ENCODE peak calls at places on chromosomes 4 and X, in four cellular contexts. A, L, I and V are unnamed samples.

GRCh38 chr4:47650584-47651130 is 165.6 kb downstream of the ATP10D start:
- DNase-seq in A (no peak), L (no peak), I (no peak), V (no peak)

GRCh38 chrX:132883358-132883908 is 75.0 kb downstream of the HS6ST2 start:
- DNase-seq in L (no peak), I (no peak), A (no peak), V (no peak)

GRCh38 chr4:40058121-40058520 is 1.5 kb downstream of the N4BP2 start:
- DNase-seq in I (no peak), A (no peak), L (no peak), V (peak; percentile 36)

GRCh38 chrX:21412883-21413282 is 38.7 kb downstream of the CNKSR2 start:
- DNase-seq in L (no peak), A (no peak), I (no peak), V (no peak)

GRCh38 chrX:97563531-97564133 is 679.9 kb downstream of the RPA4 start:
- DNase-seq in I (no peak), A (peak; percentile 66), L (no peak), V (no peak)

GRCh38 chrX:16828126-16828908 is 41.8 kb downstream of the RBBP7 start:
- DNase-seq in L (no peak), I (no peak), A (no peak), V (no peak)

GRCh38 chr4:165682621-165683020 is 190.4 kb upstream of the TLL1 start:
- DNase-seq in A (no peak), L (no peak), I (no peak), V (no peak)

GRCh38 chr4:95124906-95125504 is 367.2 kb downstream of the BMPR1B start:
- DNase-seq in A (no peak), L (peak; percentile 9), I (peak; percentile 28), V (peak; percentile 36)

GRCh38 chr4:165751882-165752281 is 121.2 kb upstream of the TLL1 start:
- DNase-seq in L (no peak), A (no peak), I (no peak), V (no peak)

GRCh38 chrX:356385-357034 is 30.2 kb downstream of the PPP2R3B start:
- DNase-seq in I (no peak), A (no peak), L (no peak), V (no peak)

GRCh38 chr4:157143365-157143764 is 67.4 kb downstream of the GLRB start:
- DNase-seq in I (no peak), L (no peak), A (no peak), V (no peak)

GRCh38 chr4:11724731-11725130 is 296.0 kb upstream of the HS3ST1 start:
- DNase-seq in I (no peak), L (no peak), A (no peak), V (no peak)

GRCh38 chr4:5887361-5888221 is 5.3 kb downstream of the CRMP1 start:
- DNase-seq in A (no peak), L (peak; percentile 19), I (peak; percentile 56), V (peak; percentile 84)

GRCh38 chrX:66680451-66680850 is 41.6 kb upstream of the EDA2R start:
- DNase-seq in L (no peak), A (no peak), I (no peak), V (no peak)

GRCh38 chr4:140755811-140756291 is 334 bp downstream of the TBC1D9 start:
- DNase-seq in I (peak; percentile 53), L (no peak), A (no peak), V (peak; percentile 81)

GRCh38 chr4:101853691-101854090 is 63.2 kb downstream of the BANK1 start:
- DNase-seq in A (no peak), I (no peak), L (no peak), V (no peak)

DNA sequence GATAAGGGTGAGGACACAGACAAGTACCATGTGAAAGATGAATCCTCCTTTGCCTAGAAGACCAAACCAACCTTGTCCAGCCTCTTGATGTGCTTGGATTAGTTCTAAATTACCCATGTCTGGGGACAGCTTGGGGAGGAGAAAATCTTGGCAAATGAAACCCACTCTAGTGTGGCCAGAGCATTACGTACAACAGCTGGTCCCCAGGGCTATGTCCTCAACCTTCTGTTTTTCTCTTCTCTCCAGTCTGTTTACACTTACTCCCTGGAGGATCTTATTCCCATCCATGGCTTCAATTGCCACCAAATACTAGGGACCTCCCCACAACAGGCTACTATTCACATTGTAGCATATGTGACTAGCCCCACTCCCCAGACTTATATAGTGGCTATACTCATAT is 384.5 kb downstream of the OPHN1 start:
- DNase-seq in A (no peak), I (no peak), L (no peak), V (no peak)
- TF ChIP-seq USF2 in A (no peak), I (no peak), L (no peak), V (no peak)

DNA sequence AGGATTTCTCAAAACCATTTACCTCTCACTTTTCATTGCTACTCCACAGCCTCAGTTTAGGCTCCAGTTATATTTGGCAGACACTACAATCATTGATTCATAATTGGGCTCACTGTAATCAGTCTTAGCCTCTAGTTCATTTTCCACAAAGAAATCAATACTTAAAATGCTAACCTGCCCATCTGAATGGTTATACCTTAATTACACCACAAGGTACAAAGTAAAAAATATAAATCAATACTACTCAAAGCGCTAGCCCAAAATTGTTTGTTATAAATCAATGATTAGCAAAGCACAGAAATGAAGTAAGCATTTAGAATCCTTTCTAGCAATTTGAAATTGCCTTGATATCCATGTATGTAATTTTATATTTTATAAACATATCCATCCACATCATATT is 222.6 kb upstream of the NDST3 start:
- DNase-seq in L (no peak), A (no peak), I (no peak), V (no peak)
- TF ChIP-seq USF1 in L (no peak), A (no peak), I (no peak), V (no peak)

GRCh38 chr4:184815046-184815877 is 10.5 kb downstream of the ACSL1 start:
- DNase-seq in I (no peak), A (peak; percentile 89), L (peak; percentile 44), V (peak; percentile 78)
- TF ChIP-seq USF2 in I (no peak), A (no peak), L (no peak), V (no peak)

GRCh38 chr4:22848332-22848731 is 155.6 kb downstream of the GBA3 start:
- DNase-seq in A (no peak), L (no peak), I (no peak), V (no peak)

DNA sequence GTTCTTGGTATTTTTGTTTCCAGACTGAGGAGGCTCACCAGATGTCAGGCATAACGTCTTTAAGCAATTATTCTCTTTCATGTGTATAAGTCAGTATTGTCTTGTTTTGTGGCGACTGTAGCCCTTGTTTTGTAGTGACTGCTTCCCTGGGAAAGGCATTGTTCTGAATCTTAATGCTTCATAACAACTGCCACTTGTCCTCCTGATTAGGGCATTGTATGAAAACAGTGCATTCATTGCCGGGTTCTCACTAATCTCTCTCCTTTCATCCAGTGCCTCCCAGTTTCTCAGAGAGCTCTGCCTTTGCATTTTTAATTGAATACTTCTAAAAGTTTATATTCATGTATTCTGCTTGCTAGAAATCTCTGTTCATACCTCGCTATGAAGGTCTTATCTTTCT is 149.6 kb downstream of the GBA3 start:
- DNase-seq in A (no peak), I (no peak), L (no peak), V (no peak)
- TF ChIP-seq USF1 in A (no peak), I (no peak), L (no peak), V (no peak)

GRCh38 chr4:74104145-74104544 is 5.2 kb upstream of the CXCL2 start:
- DNase-seq in I (no peak), L (no peak), A (no peak), V (no peak)
- TF ChIP-seq USF2 in I (no peak), L (no peak), A (no peak), V (no peak)

DNA sequence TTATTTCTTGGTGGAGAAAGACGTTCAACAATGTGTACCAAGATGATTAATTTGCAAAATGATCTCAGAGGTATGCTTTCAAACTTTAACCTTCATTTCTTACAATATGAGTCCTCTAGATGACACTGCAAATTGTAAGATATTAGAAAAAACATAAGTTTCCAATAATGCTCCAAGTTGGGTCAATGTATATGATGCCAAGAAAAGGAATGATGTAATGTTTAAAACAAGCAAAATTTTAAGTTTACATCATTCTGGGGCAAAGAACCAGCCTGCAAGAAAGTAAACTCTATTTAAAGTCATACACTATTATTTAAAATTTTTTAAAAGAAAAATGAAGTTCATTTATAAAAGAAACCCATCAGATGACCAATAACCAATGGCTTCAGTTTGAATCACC is 56.1 kb downstream of the PRSS12 start:
- DNase-seq in A (no peak), I (no peak), L (no peak), V (no peak)
- TF ChIP-seq USF1 in A (no peak), I (no peak), L (no peak), V (no peak)

GRCh38 chr4:4680243-4680642 is 138.4 kb upstream of the STX18 start:
- DNase-seq in A (no peak), L (no peak), I (no peak), V (no peak)

GRCh38 chr4:4685810-4686209 is 144.0 kb upstream of the STX18 start:
- DNase-seq in L (no peak), I (no peak), A (no peak), V (no peak)

GRCh38 chr4:4677825-4678522 is 136.1 kb upstream of the STX18 start:
- DNase-seq in A (no peak), L (peak; percentile 29), I (peak; percentile 61), V (peak; percentile 67)

GRCh38 chr4:4680758-4681157 is 138.9 kb upstream of the STX18 start:
- DNase-seq in L (no peak), A (no peak), I (no peak), V (no peak)

GRCh38 chr4:4681651-4682050 is 139.8 kb upstream of the STX18 start:
- DNase-seq in I (no peak), A (no peak), L (no peak), V (no peak)
- TF ChIP-seq USF2 in I (no peak), A (no peak), L (no peak), V (no peak)

GRCh38 chrX:68079961-68080360 is 353.3 kb downstream of the OPHN1 start:
- DNase-seq in A (no peak), I (no peak), L (no peak), V (no peak)

GRCh38 chrX:68083510-68083909 is 349.8 kb downstream of the OPHN1 start:
- DNase-seq in A (no peak), I (no peak), L (no peak), V (no peak)

GRCh38 chrX:68090266-68090665 is 343.0 kb downstream of the OPHN1 start:
- DNase-seq in I (no peak), A (no peak), L (no peak), V (no peak)

DNA sequence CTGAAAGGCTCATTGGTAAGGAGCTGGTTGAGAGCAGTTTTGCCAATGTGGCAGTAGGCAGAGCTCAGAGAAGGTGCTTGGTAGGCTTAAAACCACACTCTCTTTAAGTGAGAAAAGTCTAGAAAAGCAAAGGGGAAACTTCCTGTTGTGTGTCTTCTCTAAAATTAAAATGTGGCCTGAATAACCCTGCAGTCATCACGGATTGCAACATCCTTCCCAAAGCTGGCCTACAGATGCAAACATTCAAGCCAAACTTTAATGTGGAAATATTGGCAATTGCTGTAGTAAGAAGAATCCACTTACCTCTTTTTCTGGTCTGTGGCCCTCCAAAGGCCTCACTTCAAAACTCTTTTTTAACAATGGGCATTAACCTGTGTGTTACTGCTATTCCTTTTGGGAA is 348.5 kb downstream of the OPHN1 start:
- DNase-seq in L (no peak), A (no peak), I (no peak), V (no peak)
- TF ChIP-seq USF1 in L (no peak), A (no peak), I (no peak), V (no peak)

GRCh38 chr4:112526061-112526460 is 10.1 kb upstream of the NEUROG2 start:
- DNase-seq in A (no peak), I (no peak), L (no peak), V (no peak)

GRCh38 chr4:112523008-112523440 is 7.0 kb upstream of the NEUROG2 start:
- DNase-seq in L (peak; percentile 45), A (no peak), I (peak; percentile 83), V (no peak)

GRCh38 chr4:112521123-112522116 is 5.4 kb upstream of the NEUROG2 start:
- DNase-seq in L (no peak), I (peak; percentile 56), A (no peak), V (no peak)

GRCh38 chr4:112522389-112522788 is 6.4 kb upstream of the NEUROG2 start:
- DNase-seq in A (no peak), L (no peak), I (no peak), V (no peak)

GRCh38 chr4:112523764-112524505 is 8.0 kb upstream of the NEUROG2 start:
- DNase-seq in I (peak; percentile 96), A (no peak), L (peak; percentile 73), V (peak; percentile 36)
- TF ChIP-seq USF2 in I (no peak), A (no peak), L (no peak), V (no peak)